ENCODE peak calls at places on chromosomes 5 and 9, in seven cellular contexts. P is occipital lobe, X is amygdala, S is right cardiac atrium, Y is ovary, I is cortex of kidney, M is fibroblast of pulmonary artery. C is an unnamed sample.

GRCh38 chr5:39948867-39949468 is 524.2 kb upstream of the DAB2 start:
- DNase-seq in P (no peak), X (no peak), S (peak), Y (peak), I (no peak), M (peak), C (peak)

GRCh38 chr5:113900831-113901230 is 387.3 kb downstream of the YTHDC2 start:
- DNase-seq in P (no peak), X (no peak), S (no peak), Y (no peak), I (no peak), M (no peak), C (no peak)

GRCh38 chr5:54390015-54390414 is 65.5 kb upstream of the HSPB3 start:
- DNase-seq in P (no peak), X (no peak), S (peak), Y (no peak), I (no peak), M (peak), C (peak)

GRCh38 chr9:106859957-106860715 is 2.8 kb upstream of the ZNF462 start:
- DNase-seq in P (no peak), X (no peak), S (peak), Y (peak), I (no peak), M (peak), C (no peak)

GRCh38 chr9:37408933-37409710 is 13.4 kb upstream of the GRHPR start:
- DNase-seq in P (no peak), X (no peak), S (no peak), Y (no peak), I (no peak), M (no peak), C (no peak)

GRCh38 chr9:114775981-114776380 is 29.9 kb downstream of the TNFSF15 start:
- DNase-seq in P (no peak), X (no peak), S (no peak), Y (no peak), I (no peak), M (no peak), C (no peak)

GRCh38 chr5:73120222-73121108 is at the start of gene TMEM171:
- DNase-seq in P (no peak), X (peak), S (peak), Y (no peak), I (no peak), M (peak), C (peak)

GRCh38 chr5:170757182-170757601 is 26.3 kb upstream of the GABRP start:
- DNase-seq in P (no peak), X (no peak), S (no peak), Y (no peak), I (no peak), M (peak), C (peak)

GRCh38 chr9:87674565-87675299 is 51.2 kb upstream of the CTSL start:
- DNase-seq in P (no peak), X (no peak), S (no peak), Y (no peak), I (no peak), M (no peak), C (peak)

GRCh38 chr5:66072031-66072430 is 72.1 kb upstream of the SREK1 start:
- DNase-seq in P (no peak), X (no peak), S (no peak), Y (no peak), I (no peak), M (no peak), C (no peak)

GRCh38 chr9:96150324-96151023 is 151.5 kb downstream of the HSD17B3 start:
- DNase-seq in P (no peak), X (no peak), S (peak), Y (no peak), I (no peak), M (no peak), C (no peak)

GRCh38 chr9:74497750-74498615 is 848 bp downstream of the RORB start:
- DNase-seq in P (peak), X (no peak), S (peak), Y (no peak), I (no peak), M (peak), C (peak)

GRCh38 chr9:135602789-135603481 is 36.4 kb downstream of the GLT6D1 start:
- DNase-seq in P (no peak), X (no peak), S (no peak), Y (peak), I (no peak), M (peak), C (peak)

GRCh38 chr9:100428871-100429654 is 2.1 kb downstream of the MSANTD3 start:
- DNase-seq in P (peak), X (no peak), S (no peak), Y (peak), I (no peak), M (peak), C (peak)

GRCh38 chr5:74126294-74126693 is 500.3 kb downstream of the ARHGEF28 start:
- DNase-seq in P (no peak), X (no peak), S (no peak), Y (no peak), I (no peak), M (no peak), C (no peak)

GRCh38 chr5:96483878-96484277 is 50.8 kb upstream of the PCSK1 start:
- DNase-seq in P (no peak), X (no peak), S (no peak), Y (no peak), I (no peak), M (peak), C (peak)

GRCh38 chr5:55402199-55402598 is 94.4 kb downstream of the MTREX start:
- DNase-seq in P (no peak), X (no peak), S (no peak), Y (no peak), I (no peak), M (no peak), C (no peak)

GRCh38 chr9:69317894-69318293 is 7.1 kb upstream of the ENTREP1 start:
- DNase-seq in P (no peak), X (no peak), S (no peak), Y (no peak), I (no peak), M (no peak), C (no peak)

GRCh38 chr9:111627260-111627963 is 3.7 kb upstream of the DNAJC25 start:
- DNase-seq in P (no peak), X (no peak), S (no peak), Y (no peak), I (no peak), M (no peak), C (no peak)

GRCh38 chr9:101398930-101399640 is 434 bp downstream of the ZNF189 start:
- DNase-seq in P (no peak), X (no peak), S (peak), Y (peak), I (no peak), M (no peak), C (peak)

GRCh38 chr9:112037281-112038016 is 137.6 kb downstream of the SUSD1 start:
- DNase-seq in P (no peak), X (no peak), S (no peak), Y (no peak), I (no peak), M (peak), C (peak)

GRCh38 chr5:88251048-88251711 is 17.5 kb downstream of the TMEM161B start:
- DNase-seq in P (no peak), X (no peak), S (no peak), Y (no peak), I (no peak), M (peak), C (peak)

GRCh38 chr5:137218471-137218870 is 280.7 kb downstream of the SPOCK1 start:
- DNase-seq in P (peak), X (no peak), S (no peak), Y (no peak), I (no peak), M (peak), C (no peak)

GRCh38 chr5:78731884-78732283 is 83.3 kb upstream of the LHFPL2 start:
- DNase-seq in P (no peak), X (no peak), S (no peak), Y (no peak), I (no peak), M (peak), C (peak)

GRCh38 chr5:79093762-79094161 is 17.8 kb upstream of the BHMT start:
- DNase-seq in P (no peak), X (no peak), S (no peak), Y (no peak), I (no peak), M (no peak), C (no peak)

GRCh38 chr5:167406503-167406902 is 884.9 kb upstream of the WWC1 start:
- DNase-seq in P (no peak), X (no peak), S (no peak), Y (no peak), I (no peak), M (no peak), C (no peak)

C was measured in choroid plexus epithelial cell.